ENCODE peak calls at places on chromosomes 2 and 18, in nine cellular contexts. H is mucosa of descending colon; W is activated T-helper 9 cell treated with anti-CD3 and anti-CD28 coated beads, Interleukin-2, amount 50 U/mL, for 16 hours; O is A172; V is NCI-H524; B is stimulated activated CD8-positive, alpha-beta memory T cell treated with anti-CD3 and anti-CD28 coated beads, Interleukin-4, amount 100 ng/mL, for 24 hours; Y is choroid plexus epithelial cell; N is heart left ventricle; L is endothelial cell of umbilical vein. C is an unnamed sample.
A peak's percentile ranks its signal among the peaks of the same experiment; 100 is the strongest.

GRCh38 chr2:74374509-74375205 is 5.5 kb downstream of the DCTN1 start:
- DNase-seq in H (peak; percentile 62), W (no peak), O (no peak), V (peak; percentile 20), B (no peak), Y (peak; percentile 73), N (peak; percentile 86), L (peak; percentile 19), C (peak; percentile 73)

GRCh38 chr2:229407170-229407569 is 136.1 kb upstream of the PID1 start:
- DNase-seq in H (peak; percentile 30), W (no peak), O (peak; percentile 90), V (no peak), B (no peak), Y (peak; percentile 99), N (peak; percentile 79), L (peak; percentile 70), C (peak; percentile 99)

GRCh38 chr2:8684885-8685696 is 3.2 kb downstream of the ID2 start:
- DNase-seq in H (peak; percentile 90), W (peak; percentile 44), O (peak; percentile 16), V (peak; percentile 25), B (peak; percentile 48), Y (peak; percentile 19), N (peak; percentile 61), L (no peak), C (peak; percentile 63)

GRCh38 chr2:234792566-234792965 is 159.3 kb upstream of the SH3BP4 start:
- DNase-seq in H (no peak), W (no peak), O (peak; percentile 35), V (no peak), B (no peak), Y (peak; percentile 49), N (no peak), L (no peak), C (peak; percentile 11)

GRCh38 chr18:8898990-8899389 is 193.6 kb downstream of the MTCL1 start:
- DNase-seq in H (no peak), W (no peak), O (peak; percentile 32), V (peak; percentile 80), B (no peak), Y (no peak), N (no peak), L (no peak), C (no peak)

GRCh38 chr2:55033076-55033742 is 17.0 kb downstream of the RTN4 start:
- DNase-seq in H (no peak), W (no peak), O (no peak), V (no peak), B (no peak), Y (peak; percentile 61), N (no peak), L (no peak), C (no peak)

GRCh38 chr2:112880081-112880531 is 30.9 kb upstream of the IL37 start:
- DNase-seq in H (no peak), W (no peak), O (peak; percentile 70), V (no peak), B (no peak), Y (peak; percentile 55), N (no peak), L (no peak), C (peak; percentile 66)

GRCh38 chr2:45826889-45827635 is 175.6 kb downstream of the PRKCE start:
- DNase-seq in H (no peak), W (no peak), O (peak; percentile 59), V (no peak), B (no peak), Y (no peak), N (peak; percentile 86), L (peak; percentile 48), C (peak; percentile 76)

GRCh38 chr2:219968685-219969345 is 341.4 kb downstream of the SLC4A3 start:
- DNase-seq in H (no peak), W (no peak), O (peak; percentile 92), V (no peak), B (no peak), Y (no peak), N (no peak), L (no peak), C (no peak)

GRCh38 chr18:58661423-58661822 is 9.8 kb upstream of the MALT1 start:
- DNase-seq in H (no peak), W (no peak), O (no peak), V (no peak), B (no peak), Y (peak; percentile 62), N (no peak), L (no peak), C (peak; percentile 40)

GRCh38 chr18:71808576-71808975 is 735.6 kb downstream of the CBLN2 start:
- DNase-seq in H (no peak), W (no peak), O (peak; percentile 46), V (no peak), B (no peak), Y (no peak), N (no peak), L (no peak), C (no peak)